ENCODE peak calls at places on chromosomes 5 and 9, in four cellular contexts. Y, H, R and Q are unnamed samples.
A peak's percentile ranks its signal among the peaks of the same experiment; 100 is the strongest.

GRCh38 chr5:157865844-157866243 is 6.9 kb upstream of the CLINT1 start:
- DNase-seq in Y (no peak), H (peak; percentile 76), R (no peak), Q (no peak)

GRCh38 chr9:136160939-136161610 is 42.4 kb upstream of the TMEM250 start:
- DNase-seq in Y (no peak), R (no peak), H (no peak), Q (peak; percentile 14)

GRCh38 chr9:119026120-119026519 is 343.1 kb downstream of the BRINP1 start:
- DNase-seq in H (no peak), R (no peak), Y (peak; percentile 42), Q (peak; percentile 62)

GRCh38 chr5:90983748-90984147 is 399.4 kb downstream of the ARRDC3 start:
- DNase-seq in R (no peak), H (no peak), Y (no peak), Q (no peak)

GRCh38 chr9:86946712-86947145 is 577 bp downstream of the GAS1 start:
- DNase-seq in R (no peak), H (peak; percentile 51), Y (peak; percentile 49), Q (peak; percentile 87)

GRCh38 chr9:137168907-137169763 is 716 bp downstream of the LRRC26 start:
- DNase-seq in R (no peak), H (no peak), Y (no peak), Q (peak; percentile 80)

GRCh38 chr9:112268421-112268820 is 65.0 kb downstream of the PTBP3 start:
- DNase-seq in H (no peak), R (no peak), Y (no peak), Q (no peak)

GRCh38 chr5:40797273-40798011 is 732 bp downstream of the PRKAA1 start:
- DNase-seq in H (peak; percentile 93), R (peak; percentile 81), Y (peak; percentile 82), Q (peak; percentile 92)

GRCh38 chr5:139565411-139566305 is 4.5 kb downstream of the UBE2D2 start:
- DNase-seq in Y (no peak), R (no peak), H (no peak), Q (no peak)

GRCh38 chr9:34253460-34253837 is 74.6 kb downstream of the UBAP1 start:
- DNase-seq in Y (peak; percentile 69), R (no peak), H (no peak), Q (peak; percentile 80)

GRCh38 chr9:113783475-113783874 is 92.6 kb upstream of the ZNF618 start:
- DNase-seq in R (no peak), Y (no peak), H (no peak), Q (no peak)

GRCh38 chr9:81986051-81986450 is 2.5 kb upstream of the SPATA31D1 start:
- DNase-seq in H (no peak), R (no peak), Y (no peak), Q (no peak)

GRCh38 chr9:132795511-132796303 is 82.4 kb downstream of the AK8 start:
- DNase-seq in Y (no peak), R (no peak), H (no peak), Q (no peak)

GRCh38 chr5:74993743-74994142 is 58.6 kb downstream of the GCNT4 start:
- DNase-seq in R (no peak), Y (no peak), H (no peak), Q (no peak)

GRCh38 chr9:116700882-116701836 is 14.1 kb downstream of the TRIM32 start:
- DNase-seq in R (no peak), H (no peak), Y (no peak), Q (no peak)

GRCh38 chr5:24642022-24642421 is 2.8 kb downstream of the CDH10 start:
- DNase-seq in Y (no peak), H (no peak), R (no peak), Q (no peak)

GRCh38 chr9:94881023-94881422 is 154.5 kb downstream of the AOPEP start:
- DNase-seq in H (no peak), Y (no peak), R (no peak), Q (no peak)

GRCh38 chr5:68535121-68535520 is 319.6 kb downstream of the PIK3R1 start:
- DNase-seq in H (no peak), R (no peak), Y (no peak), Q (no peak)

GRCh38 chr9:116087246-116087645 is 66.3 kb upstream of the PAPPA start:
- DNase-seq in R (no peak), Y (peak; percentile 33), H (no peak), Q (peak; percentile 39)

GRCh38 chr9:68852941-68853340 is 147.9 kb downstream of the PIP5K1B start:
- DNase-seq in R (no peak), Y (no peak), H (no peak), Q (no peak)

GRCh38 chr5:72194846-72195245 is 87.6 kb downstream of the MAP1B start:
- DNase-seq in Y (no peak), R (no peak), H (no peak), Q (peak; percentile 27)

GRCh38 chr9:34437006-34437925 is 21.1 kb downstream of the FAM219A start:
- DNase-seq in H (peak; percentile 9), R (peak; percentile 47), Y (peak; percentile 24), Q (peak; percentile 20)

GRCh38 chr5:56817306-56817986 is 2.1 kb downstream of the MAP3K1 start:
- DNase-seq in R (no peak), Y (no peak), H (no peak), Q (no peak)
- H3K27ac ChIP-seq in R (peak overlapping the region; percentile 86), Y (peak overlapping the region; percentile 97), H (peak overlapping the region; percentile 76), Q (no peak overlapping the region)

DNA sequence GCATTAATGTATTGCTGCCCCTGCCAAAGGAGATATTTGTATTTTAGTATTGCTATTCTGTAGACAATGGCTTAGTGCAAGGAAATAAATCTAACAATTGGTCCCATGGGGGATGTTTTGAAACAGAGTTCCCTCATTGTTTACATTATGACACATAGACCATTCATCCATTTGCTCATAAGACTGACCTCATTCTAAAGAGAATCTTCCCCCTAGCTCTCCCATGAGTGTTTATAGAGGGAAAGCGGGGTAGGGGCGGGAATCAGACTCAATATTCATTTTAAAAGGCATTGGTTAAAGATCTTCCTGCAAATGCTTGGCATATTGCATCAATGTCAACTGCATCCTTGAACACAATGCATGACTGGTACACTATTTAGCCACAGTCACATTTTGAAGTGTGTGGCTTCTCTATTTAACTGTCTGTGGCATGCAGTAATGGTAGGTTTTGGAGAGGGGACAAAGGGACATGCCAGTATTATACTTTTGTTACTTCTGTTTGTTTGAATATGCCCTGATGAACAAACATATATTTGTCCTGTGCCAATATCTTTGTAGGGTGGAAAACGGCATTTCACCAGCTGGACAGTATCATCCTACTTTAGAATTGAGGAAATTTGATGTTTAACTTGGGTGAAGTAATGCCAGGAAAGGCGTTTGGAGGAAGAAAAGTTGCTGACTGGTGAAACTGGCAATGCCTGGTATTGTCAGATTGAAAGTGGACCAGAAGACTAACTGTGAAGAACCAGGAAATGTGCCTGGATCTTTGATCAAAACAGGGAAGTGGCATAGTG is 84.1 kb upstream of the MEGF10 start:
- DNase-seq in R (no peak), Y (no peak), H (peak; percentile 79), Q (no peak)
- H3K27me3 ChIP-seq in R (no peaks in the 10 kb centered on the region), Y (no peaks in the 10 kb centered on the region), H (peaks cover 15% of the 10 kb centered on the region), Q (no peaks in the 10 kb centered on the region)

GRCh38 chr5:133406208-133406607 is 206.1 kb downstream of the FSTL4 start:
- DNase-seq in R (no peak), Y (no peak), H (no peak), Q (no peak)

GRCh38 chr5:133408322-133408721 is 204.0 kb downstream of the FSTL4 start:
- DNase-seq in R (no peak), Y (no peak), H (no peak), Q (no peak)

GRCh38 chr5:133405275-133406034 is 206.9 kb downstream of the FSTL4 start:
- DNase-seq in R (no peak), H (no peak), Y (no peak), Q (no peak)

GRCh38 chr5:133406632-133407276 is 205.6 kb downstream of the FSTL4 start:
- DNase-seq in R (no peak), H (no peak), Y (no peak), Q (no peak)

DNA sequence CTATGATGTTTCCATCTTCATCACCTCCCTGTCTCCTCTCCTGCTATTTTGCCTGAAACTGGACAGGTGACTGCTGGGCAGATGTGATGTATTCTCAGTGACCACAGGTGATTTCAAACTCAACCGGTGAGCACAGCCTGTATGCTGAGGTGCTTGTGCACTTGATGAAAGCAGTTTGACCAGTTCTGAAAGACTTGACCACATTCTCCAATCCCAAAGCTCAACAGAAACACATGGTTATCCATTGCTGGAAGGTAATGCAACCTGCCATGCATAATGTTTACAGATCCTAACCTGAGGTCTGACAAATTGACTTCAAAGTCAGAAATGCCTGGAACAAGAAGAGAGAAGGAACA is 205.1 kb downstream of the FSTL4 start:
- DNase-seq in R (no peak), Y (no peak), H (no peak), Q (no peak)
- H3K9me3 ChIP-seq in R (no peaks in the 10 kb centered on the region), Y (no peaks in the 10 kb centered on the region), H (no peaks in the 10 kb centered on the region), Q (no peaks in the 10 kb centered on the region)

GRCh38 chr5:170104710-170105109 is 987 bp upstream of the FOXI1 start:
- DNase-seq in H (no peak), R (no peak), Y (no peak), Q (no peak)
- H3K27ac ChIP-seq in H (no peak overlapping the region), R (no peak overlapping the region), Y (no peak overlapping the region), Q (no peak overlapping the region)